ENCODE peak calls at places on chromosomes 3 and 15, in four cellular contexts. One of them, this sample, is unnamed.

GRCh38 chr15:99306694-99307338 is 55.5 kb downstream of the LRRC28 start:
- DNase-seq in effector CD4-positive, alpha-beta T cell: no peak
- DNase-seq in NCI-H1417: peak; percentile 97
- DNase-seq in COR-L47: peak; percentile 34
- DNase-seq in this sample: peak; percentile 82

GRCh38 chr3:25033407-25034029 is 394.5 kb upstream of the RARB start:
- DNase-seq in effector CD4-positive, alpha-beta T cell: no peak
- DNase-seq in NCI-H1417: peak; percentile 38
- DNase-seq in COR-L47: no peak
- DNase-seq in this sample: peak; percentile 30

GRCh38 chr15:39444729-39445470 is 136.0 kb upstream of the THBS1 start:
- DNase-seq in effector CD4-positive, alpha-beta T cell: no peak
- DNase-seq in NCI-H1417: no peak
- DNase-seq in COR-L47: no peak
- DNase-seq in this sample: no peak

GRCh38 chr3:36900474-36901443 is 44.1 kb downstream of the TRANK1 start:
- DNase-seq in effector CD4-positive, alpha-beta T cell: no peak
- DNase-seq in NCI-H1417: no peak
- DNase-seq in COR-L47: no peak
- DNase-seq in this sample: no peak

GRCh38 chr15:58957101-58957973 is 23.9 kb upstream of the SLTM start:
- DNase-seq in effector CD4-positive, alpha-beta T cell: peak; percentile 57
- DNase-seq in NCI-H1417: peak; percentile 82
- DNase-seq in COR-L47: peak; percentile 64
- DNase-seq in this sample: peak; percentile 62

GRCh38 chr15:27412413-27412812 is 441.4 kb downstream of the GABRG3 start:
- DNase-seq in effector CD4-positive, alpha-beta T cell: no peak
- DNase-seq in NCI-H1417: peak; percentile 87
- DNase-seq in COR-L47: peak; percentile 49
- DNase-seq in this sample: peak; percentile 76

GRCh38 chr15:97084650-97085049 is 754.1 kb downstream of the NR2F2 start:
- DNase-seq in effector CD4-positive, alpha-beta T cell: no peak
- DNase-seq in NCI-H1417: no peak
- DNase-seq in COR-L47: no peak
- DNase-seq in this sample: no peak

GRCh38 chr3:123627673-123628670 is 43.1 kb upstream of the HACD2 start:
- DNase-seq in effector CD4-positive, alpha-beta T cell: no peak
- DNase-seq in NCI-H1417: no peak
- DNase-seq in COR-L47: peak; percentile 70
- DNase-seq in this sample: no peak

GRCh38 chr3:33658971-33659848 is 58.8 kb downstream of the CLASP2 start:
- DNase-seq in effector CD4-positive, alpha-beta T cell: no peak
- DNase-seq in NCI-H1417: peak; percentile 94
- DNase-seq in COR-L47: peak; percentile 81
- DNase-seq in this sample: peak; percentile 83

GRCh38 chr3:54712539-54712938 is 215.3 kb downstream of the LRTM1 start:
- DNase-seq in effector CD4-positive, alpha-beta T cell: no peak
- DNase-seq in NCI-H1417: no peak
- DNase-seq in COR-L47: no peak
- DNase-seq in this sample: no peak

GRCh38 chr3:194602580-194603300 is 30.5 kb downstream of the TMEM44 start:
- DNase-seq in effector CD4-positive, alpha-beta T cell: no peak
- DNase-seq in NCI-H1417: no peak
- DNase-seq in COR-L47: no peak
- DNase-seq in this sample: no peak

GRCh38 chr15:43903864-43904290 is 77.1 kb downstream of the WDR76 start:
- DNase-seq in effector CD4-positive, alpha-beta T cell: peak; percentile 39
- DNase-seq in NCI-H1417: peak; percentile 75
- DNase-seq in COR-L47: peak; percentile 45
- DNase-seq in this sample: peak; percentile 36

GRCh38 chr3:133881492-133881891 is 14.2 kb downstream of the RAB6B start:
- DNase-seq in effector CD4-positive, alpha-beta T cell: no peak
- DNase-seq in NCI-H1417: no peak
- DNase-seq in COR-L47: no peak
- DNase-seq in this sample: no peak

GRCh38 chr15:25862087-25862468 is 1.0 kb downstream of the ATP10A start:
- DNase-seq in effector CD4-positive, alpha-beta T cell: no peak
- DNase-seq in NCI-H1417: no peak
- DNase-seq in COR-L47: no peak
- DNase-seq in this sample: no peak

GRCh38 chr3:151962371-151962770 is 88.9 kb downstream of the SUCNR1 start:
- DNase-seq in effector CD4-positive, alpha-beta T cell: no peak
- DNase-seq in NCI-H1417: no peak
- DNase-seq in COR-L47: no peak
- DNase-seq in this sample: no peak

GRCh38 chr3:149180057-149180573 is 41.5 kb downstream of the CP start:
- DNase-seq in effector CD4-positive, alpha-beta T cell: no peak
- DNase-seq in NCI-H1417: no peak
- DNase-seq in COR-L47: no peak
- DNase-seq in this sample: no peak

GRCh38 chr3:126464093-126464492 is 11.6 kb downstream of the ZXDC start:
- DNase-seq in effector CD4-positive, alpha-beta T cell: no peak
- DNase-seq in NCI-H1417: no peak
- DNase-seq in COR-L47: no peak
- DNase-seq in this sample: no peak

GRCh38 chr3:18207232-18207631 is 217.9 kb downstream of the SATB1 start:
- DNase-seq in effector CD4-positive, alpha-beta T cell: no peak
- DNase-seq in NCI-H1417: no peak
- DNase-seq in COR-L47: no peak
- DNase-seq in this sample: no peak

GRCh38 chr15:69451951-69452701 is 492 bp upstream of the RPLP1 start:
- DNase-seq in effector CD4-positive, alpha-beta T cell: no peak
- DNase-seq in NCI-H1417: no peak
- DNase-seq in COR-L47: no peak
- DNase-seq in this sample: no peak

GRCh38 chr3:196096382-196096953 is 14.6 kb upstream of the TFRC start:
- DNase-seq in effector CD4-positive, alpha-beta T cell: no peak
- DNase-seq in NCI-H1417: no peak
- DNase-seq in COR-L47: no peak
- DNase-seq in this sample: no peak

GRCh38 chr3:194485471-194485875 is 1.3 kb downstream of the ATP13A3 start:
- DNase-seq in effector CD4-positive, alpha-beta T cell: no peak
- DNase-seq in NCI-H1417: no peak
- DNase-seq in COR-L47: no peak
- DNase-seq in this sample: no peak

GRCh38 chr3:134666466-134666865 is 15.6 kb upstream of the KY start:
- DNase-seq in effector CD4-positive, alpha-beta T cell: no peak
- DNase-seq in NCI-H1417: no peak
- DNase-seq in COR-L47: no peak
- DNase-seq in this sample: no peak